ENCODE peak calls at places on chromosomes 5 and 9, in ten cellular contexts. B, H, Q, U, Y, N, A, E, X and T are unnamed samples.

GRCh38 chr9:8856686-8857329 is 1057.2 kb upstream of the DMAC1 start:
- DNase-seq in B (no peak), H (peak; percentile 67), Q (no peak), U (no peak), Y (no peak), N (no peak), A (no peak), E (no peak), X (no peak), T (no peak)

GRCh38 chr9:96031366-96031824 is 155.9 kb downstream of the ERCC6L2 start:
- DNase-seq in B (no peak), H (no peak), Q (peak; percentile 75), U (no peak), Y (no peak), N (peak; percentile 39), A (no peak), E (no peak), X (peak; percentile 91), T (no peak)

GRCh38 chr5:76427481-76428140 is 24.5 kb downstream of the IQGAP2 start:
- DNase-seq in B (no peak), H (no peak), Q (no peak), U (no peak), Y (no peak), N (no peak), A (no peak), E (no peak), X (no peak), T (peak; percentile 25)

GRCh38 chr5:121949885-121950284 is 11.9 kb upstream of the SRFBP1 start:
- DNase-seq in B (peak; percentile 35), H (peak; percentile 55), Q (no peak), U (no peak), Y (no peak), N (no peak), A (peak; percentile 12), E (no peak), X (no peak), T (no peak)

GRCh38 chr5:155263381-155263780 is 249.8 kb downstream of the KIF4B start:
- DNase-seq in B (peak; percentile 77), H (no peak), Q (no peak), U (no peak), Y (no peak), N (no peak), A (no peak), E (no peak), X (no peak), T (no peak)

GRCh38 chr9:24293391-24293790 is 252.3 kb downstream of the IZUMO3 start:
- DNase-seq in B (no peak), H (peak; percentile 3), Q (no peak), U (no peak), Y (no peak), N (no peak), A (no peak), E (no peak), X (no peak), T (no peak)

GRCh38 chr5:94849821-94850736 is 231.6 kb downstream of the SLF1 start:
- DNase-seq in B (peak; percentile 44), H (peak; percentile 75), Q (no peak), U (no peak), Y (no peak), N (no peak), A (peak; percentile 65), E (no peak), X (no peak), T (no peak)

GRCh38 chr5:125044491-125045282 is 298.2 kb upstream of the ZNF608 start:
- DNase-seq in B (no peak), H (no peak), Q (no peak), U (no peak), Y (no peak), N (no peak), A (peak; percentile 58), E (no peak), X (no peak), T (no peak)

GRCh38 chr9:132809677-132810076 is 68.4 kb downstream of the AK8 start:
- DNase-seq in B (no peak), H (no peak), Q (no peak), U (no peak), Y (no peak), N (no peak), A (no peak), E (no peak), X (no peak), T (no peak)

GRCh38 chr9:90000925-90001324 is 396.1 kb downstream of the GADD45G start:
- DNase-seq in B (no peak), H (no peak), Q (no peak), U (no peak), Y (no peak), N (no peak), A (no peak), E (no peak), X (no peak), T (no peak)

GRCh38 chr9:87675906-87676515 is 49.9 kb upstream of the CTSL start:
- DNase-seq in B (no peak), H (no peak), Q (no peak), U (no peak), Y (no peak), N (no peak), A (no peak), E (no peak), X (peak; percentile 76), T (no peak)

GRCh38 chr9:35756743-35757526 is 2.9 kb upstream of the MSMP start:
- DNase-seq in B (peak; percentile 44), H (peak; percentile 78), Q (peak; percentile 66), U (peak; percentile 91), Y (peak; percentile 49), N (peak; percentile 74), A (no peak), E (peak; percentile 75), X (peak; percentile 89), T (no peak)

GRCh38 chr5:107546685-107547084 is 124.1 kb downstream of the EFNA5 start:
- DNase-seq in B (no peak), H (no peak), Q (no peak), U (no peak), Y (no peak), N (no peak), A (no peak), E (no peak), X (no peak), T (no peak)

GRCh38 chr9:23587433-23587832 is 238.6 kb downstream of the ELAVL2 start:
- DNase-seq in B (no peak), H (no peak), Q (peak; percentile 66), U (no peak), Y (peak; percentile 81), N (peak; percentile 92), A (no peak), E (peak; percentile 65), X (peak; percentile 53), T (peak; percentile 2)

GRCh38 chr9:123408313-123409266 is 52.6 kb downstream of the CRB2 start:
- DNase-seq in B (no peak), H (no peak), Q (no peak), U (no peak), Y (no peak), N (no peak), A (no peak), E (no peak), X (no peak), T (no peak)

GRCh38 chr9:85900504-85901201 is 40.3 kb upstream of the NAA35 start:
- DNase-seq in B (peak; percentile 7), H (peak; percentile 45), Q (no peak), U (no peak), Y (no peak), N (no peak), A (peak; percentile 4), E (no peak), X (no peak), T (no peak)

DNA sequence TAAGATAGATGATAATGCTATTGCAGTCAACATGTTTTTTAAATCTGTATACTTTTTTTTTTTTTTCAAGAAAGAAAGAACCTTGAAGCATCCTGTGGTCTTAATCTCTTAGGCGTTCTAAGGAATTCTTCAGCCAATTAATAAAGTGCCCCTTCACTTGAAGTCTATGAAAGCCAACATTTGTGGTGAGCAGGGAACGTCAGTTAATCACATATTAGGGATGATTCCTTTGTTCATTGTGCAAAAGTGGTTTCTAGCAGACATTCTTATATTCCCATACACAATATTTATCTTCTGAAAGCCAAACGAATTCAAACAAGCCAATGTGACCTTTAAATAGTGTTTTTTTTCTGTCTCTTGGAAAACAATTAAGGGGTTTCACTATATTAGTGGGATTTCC is 40.2 kb downstream of the TMEM167A start:
- DNase-seq in B (no peak), H (peak; percentile 32), Q (no peak), U (no peak), Y (no peak), N (no peak), A (peak; percentile 78), E (no peak), X (no peak), T (no peak)
- H3K27ac ChIP-seq in B (no peak overlapping the region), H (peak overlapping the region; percentile 7), Q (no peak overlapping the region), U (no peak overlapping the region), Y (no peak overlapping the region), N (no peak overlapping the region), A (no peak overlapping the region), E (no peak overlapping the region), X (no peak overlapping the region), T (no peak overlapping the region)

GRCh38 chr5:23026252-23027170 is 173.4 kb upstream of the CDH12 start:
- DNase-seq in B (peak; percentile 39), H (no peak), Q (no peak), U (no peak), Y (no peak), N (no peak), A (no peak), E (no peak), X (no peak), T (no peak)
- H3K27ac ChIP-seq in B (no peak overlapping the region), H (no peak overlapping the region), Q (no peak overlapping the region), U (no peak overlapping the region), Y (no peak overlapping the region), N (peak overlapping the region; percentile 84), A (no peak overlapping the region), E (no peak overlapping the region), X (no peak overlapping the region), T (no peak overlapping the region)

DNA sequence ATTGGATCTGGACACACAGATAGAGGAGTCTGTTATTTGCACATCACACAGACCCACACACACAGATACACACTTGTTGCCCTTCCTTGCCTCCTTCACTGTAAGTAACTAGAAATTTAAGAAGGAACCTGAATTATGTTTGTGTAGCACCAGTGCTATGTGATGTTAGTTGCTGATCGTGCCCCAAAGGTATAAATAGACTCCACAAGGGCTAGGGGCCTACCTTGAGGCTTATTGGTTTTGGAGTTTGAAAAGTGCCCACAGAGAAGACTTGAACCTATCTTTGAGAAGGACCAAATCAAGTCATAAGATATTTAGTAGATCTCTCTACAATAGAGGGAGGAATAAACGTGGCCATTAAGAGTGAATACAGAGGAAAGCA is 8.8 kb upstream of the TGFBI start:
- DNase-seq in B (no peak), H (no peak), Q (no peak), U (no peak), Y (no peak), N (no peak), A (no peak), E (no peak), X (no peak), T (no peak)
- H3K27ac ChIP-seq in B (peak overlapping the region; percentile 96), H (no peak overlapping the region), Q (peak overlapping the region; percentile 59), U (no peak overlapping the region), Y (peak overlapping the region; percentile 23), N (peak overlapping the region; percentile 53), A (peak overlapping the region; percentile 99), E (peak overlapping the region; percentile 52), X (no peak overlapping the region), T (no peak overlapping the region)

DNA sequence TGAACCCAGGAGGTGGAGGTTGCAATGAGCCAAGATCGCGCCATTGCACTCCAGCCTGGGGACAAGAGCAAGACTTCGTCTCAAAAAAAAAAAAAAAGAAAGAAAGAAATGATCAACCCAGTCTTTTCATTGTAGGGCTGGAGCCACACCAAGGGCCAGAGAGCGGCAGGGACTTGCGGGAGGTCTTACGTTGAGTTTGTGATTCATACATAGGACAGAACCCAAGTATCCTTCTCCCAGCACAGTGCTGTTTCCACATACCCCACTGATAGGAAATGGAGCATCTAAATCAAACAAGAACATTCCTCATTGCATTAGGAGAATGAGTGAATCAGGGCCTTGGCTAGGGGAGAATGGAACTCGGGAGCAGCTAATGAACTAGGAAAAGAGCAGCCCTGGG is 3.5 kb upstream of the TNIP1 start:
- DNase-seq in B (no peak), H (no peak), Q (no peak), U (no peak), Y (no peak), N (no peak), A (no peak), E (no peak), X (no peak), T (no peak)
- H3K27ac ChIP-seq in B (peak overlapping the region; percentile 99), H (no peak overlapping the region), Q (peak overlapping the region; percentile 90), U (peak overlapping the region; percentile 65), Y (no peak overlapping the region), N (no peak overlapping the region), A (no peak overlapping the region), E (peak overlapping the region; percentile 67), X (peak overlapping the region; percentile 73), T (no peak overlapping the region)